ENCODE peak calls at places on chromosomes 13 and 19, in ten cellular contexts. P, U, W, Z, V, S, O, C, D and F are unnamed samples.
A peak's percentile ranks its signal among the peaks of the same experiment; 100 is the strongest.

GRCh38 chr19:17488593-17489391 is 18.5 kb downstream of the SLC27A1 start:
- DNase-seq in S (peak; percentile 51), Z (peak; percentile 94), O (peak; percentile 57), U (peak; percentile 49), C (no peak), V (no peak), D (peak; percentile 94), W (peak; percentile 35), P (peak; percentile 96), F (no peak)

GRCh38 chr19:1097810-1098176 is 2.6 kb upstream of the POLR2E start:
- DNase-seq in D (no peak), C (no peak), W (no peak), S (peak; percentile 11), U (no peak), Z (no peak), P (no peak), V (no peak), O (no peak), F (no peak)

GRCh38 chr13:99690426-99691189 is 189.3 kb downstream of the TM9SF2 start:
- DNase-seq in P (peak; percentile 82), W (no peak), V (no peak), C (no peak), S (no peak), U (no peak), Z (no peak), O (no peak), D (no peak), F (no peak)

GRCh38 chr13:24341439-24341838 is 32.1 kb downstream of the C1QTNF9 start:
- DNase-seq in Z (no peak), S (no peak), P (no peak), U (no peak), D (no peak), V (no peak), W (no peak), C (no peak), O (no peak), F (no peak)

GRCh38 chr19:3868770-3869456 is at the start of gene ZFR2:
- DNase-seq in C (peak; percentile 11), P (peak; percentile 80), O (no peak), V (no peak), U (no peak), S (no peak), D (no peak), Z (peak; percentile 63), W (no peak), F (no peak)

GRCh38 chr13:32537580-32538233 is 888 bp downstream of the N4BP2L2 start:
- DNase-seq in U (no peak), Z (peak; percentile 37), S (peak; percentile 37), C (peak; percentile 4), P (no peak), O (peak; percentile 19), V (no peak), D (peak; percentile 18), W (no peak), F (peak; percentile 30)

GRCh38 chr13:56110751-56111150 is 1030.0 kb upstream of the PRR20A start:
- DNase-seq in V (no peak), S (no peak), P (no peak), W (no peak), D (no peak), U (no peak), Z (no peak), C (no peak), O (no peak), F (no peak)

GRCh38 chr19:38003427-38004099 is 96.6 kb downstream of the SIPA1L3 start:
- DNase-seq in Z (peak; percentile 40), O (no peak), C (peak; percentile 74), U (no peak), P (peak; percentile 85), D (peak; percentile 80), V (no peak), S (peak; percentile 65), W (peak; percentile 81), F (peak; percentile 65)

GRCh38 chr19:33396701-33397535 is 23.4 kb downstream of the CEBPG start:
- DNase-seq in D (no peak), C (no peak), O (no peak), Z (peak; percentile 58), V (no peak), U (no peak), W (no peak), P (peak; percentile 49), S (no peak), F (no peak)